ENCODE peak calls at places on chromosomes 13 and 19, in nine cellular contexts. One of them, this sample, is unnamed.

GRCh38 chr13:42574435-42575311 is 721 bp downstream of the TNFSF11 start:
- DNase-seq in RWPE1: no peak
- DNase-seq in RWPE2: no peak
- DNase-seq in A549: no peak
- DNase-seq in coronary artery: no peak
- DNase-seq in thoracic aorta: no peak
- DNase-seq in K562: no peak
- DNase-seq in upper lobe of right lung: no peak
- DNase-seq in lower leg skin: no peak
- DNase-seq in this sample: no peak

GRCh38 chr13:97275265-97275664 is 53.1 kb downstream of the MBNL2 start:
- DNase-seq in RWPE1: peak
- DNase-seq in RWPE2: no peak
- DNase-seq in A549: no peak
- DNase-seq in coronary artery: no peak
- DNase-seq in thoracic aorta: no peak
- DNase-seq in K562: no peak
- DNase-seq in upper lobe of right lung: no peak
- DNase-seq in lower leg skin: no peak
- DNase-seq in this sample: peak

GRCh38 chr19:29013988-29014387 is 199.0 kb downstream of the UQCRFS1 start:
- DNase-seq in RWPE1: no peak
- DNase-seq in RWPE2: no peak
- DNase-seq in A549: no peak
- DNase-seq in coronary artery: no peak
- DNase-seq in thoracic aorta: no peak
- DNase-seq in K562: no peak
- DNase-seq in upper lobe of right lung: no peak
- DNase-seq in lower leg skin: no peak
- DNase-seq in this sample: no peak

GRCh38 chr13:73598021-73598712 is 536.0 kb downstream of the KLF12 start:
- DNase-seq in RWPE1: peak
- DNase-seq in RWPE2: no peak
- DNase-seq in A549: peak
- DNase-seq in coronary artery: no peak
- DNase-seq in thoracic aorta: no peak
- DNase-seq in K562: no peak
- DNase-seq in upper lobe of right lung: no peak
- DNase-seq in lower leg skin: no peak
- DNase-seq in this sample: peak

GRCh38 chr13:110965038-110965754 is 50.3 kb upstream of the ANKRD10 start:
- DNase-seq in RWPE1: peak
- DNase-seq in RWPE2: no peak
- DNase-seq in A549: peak
- DNase-seq in coronary artery: no peak
- DNase-seq in thoracic aorta: no peak
- DNase-seq in K562: peak
- DNase-seq in upper lobe of right lung: no peak
- DNase-seq in lower leg skin: no peak
- DNase-seq in this sample: peak

GRCh38 chr19:45161715-45162463 is 1.1 kb upstream of the NKPD1 start:
- DNase-seq in RWPE1: no peak
- DNase-seq in RWPE2: no peak
- DNase-seq in A549: no peak
- DNase-seq in coronary artery: no peak
- DNase-seq in thoracic aorta: no peak
- DNase-seq in K562: peak
- DNase-seq in upper lobe of right lung: no peak
- DNase-seq in lower leg skin: no peak
- DNase-seq in this sample: peak

GRCh38 chr19:28534740-28535351 is 678.1 kb downstream of the UQCRFS1 start:
- DNase-seq in RWPE1: no peak
- DNase-seq in RWPE2: no peak
- DNase-seq in A549: no peak
- DNase-seq in coronary artery: no peak
- DNase-seq in thoracic aorta: no peak
- DNase-seq in K562: no peak
- DNase-seq in upper lobe of right lung: no peak
- DNase-seq in lower leg skin: no peak
- DNase-seq in this sample: no peak

GRCh38 chr19:52069653-52070052 is 21.0 kb upstream of the ZNF432 start:
- DNase-seq in RWPE1: no peak
- DNase-seq in RWPE2: no peak
- DNase-seq in A549: no peak
- DNase-seq in coronary artery: no peak
- DNase-seq in thoracic aorta: no peak
- DNase-seq in K562: no peak
- DNase-seq in upper lobe of right lung: no peak
- DNase-seq in lower leg skin: no peak
- DNase-seq in this sample: no peak

GRCh38 chr13:45783346-45784043 is 68.1 kb downstream of the SIAH3 start:
- DNase-seq in RWPE1: no peak
- DNase-seq in RWPE2: no peak
- DNase-seq in A549: no peak
- DNase-seq in coronary artery: peak
- DNase-seq in thoracic aorta: no peak
- DNase-seq in K562: no peak
- DNase-seq in upper lobe of right lung: no peak
- DNase-seq in lower leg skin: no peak
- DNase-seq in this sample: no peak

GRCh38 chr13:43551897-43552456 is 234.8 kb downstream of the ENOX1 start:
- DNase-seq in RWPE1: no peak
- DNase-seq in RWPE2: no peak
- DNase-seq in A549: no peak
- DNase-seq in coronary artery: no peak
- DNase-seq in thoracic aorta: no peak
- DNase-seq in K562: no peak
- DNase-seq in upper lobe of right lung: no peak
- DNase-seq in lower leg skin: no peak
- DNase-seq in this sample: no peak

GRCh38 chr19:18510216-18510615 is 11.7 kb downstream of the ELL start:
- DNase-seq in RWPE1: no peak
- DNase-seq in RWPE2: no peak
- DNase-seq in A549: no peak
- DNase-seq in coronary artery: no peak
- DNase-seq in thoracic aorta: no peak
- DNase-seq in K562: no peak
- DNase-seq in upper lobe of right lung: no peak
- DNase-seq in lower leg skin: no peak
- DNase-seq in this sample: no peak

GRCh38 chr19:41332000-41332399 is 21.7 kb downstream of the TGFB1 start:
- DNase-seq in RWPE1: no peak
- DNase-seq in RWPE2: no peak
- DNase-seq in A549: no peak
- DNase-seq in coronary artery: no peak
- DNase-seq in thoracic aorta: no peak
- DNase-seq in K562: no peak
- DNase-seq in upper lobe of right lung: no peak
- DNase-seq in lower leg skin: no peak
- DNase-seq in this sample: no peak

GRCh38 chr13:98293103-98293502 is 116.0 kb upstream of the RNF113B start:
- DNase-seq in RWPE1: no peak
- DNase-seq in RWPE2: no peak
- DNase-seq in A549: no peak
- DNase-seq in coronary artery: no peak
- DNase-seq in thoracic aorta: no peak
- DNase-seq in K562: no peak
- DNase-seq in upper lobe of right lung: no peak
- DNase-seq in lower leg skin: no peak
- DNase-seq in this sample: no peak

GRCh38 chr13:39918837-39919236 is 263.4 kb downstream of the COG6 start:
- DNase-seq in RWPE1: no peak
- DNase-seq in RWPE2: no peak
- DNase-seq in A549: no peak
- DNase-seq in coronary artery: no peak
- DNase-seq in thoracic aorta: no peak
- DNase-seq in K562: no peak
- DNase-seq in upper lobe of right lung: no peak
- DNase-seq in lower leg skin: no peak
- DNase-seq in this sample: no peak

GRCh38 chr19:10797541-10798256 is 38.3 kb downstream of the TMED1 start:
- DNase-seq in RWPE1: no peak
- DNase-seq in RWPE2: no peak
- DNase-seq in A549: no peak
- DNase-seq in coronary artery: no peak
- DNase-seq in thoracic aorta: no peak
- DNase-seq in K562: no peak
- DNase-seq in upper lobe of right lung: no peak
- DNase-seq in lower leg skin: no peak
- DNase-seq in this sample: no peak

GRCh38 chr13:95603887-95604533 is 40.5 kb downstream of the DZIP1 start:
- DNase-seq in RWPE1: peak
- DNase-seq in RWPE2: peak
- DNase-seq in A549: peak
- DNase-seq in coronary artery: no peak
- DNase-seq in thoracic aorta: no peak
- DNase-seq in K562: no peak
- DNase-seq in upper lobe of right lung: peak
- DNase-seq in lower leg skin: no peak
- DNase-seq in this sample: peak

GRCh38 chr13:109208522-109208921 is 577.9 kb downstream of the IRS2 start:
- DNase-seq in RWPE1: no peak
- DNase-seq in RWPE2: no peak
- DNase-seq in A549: no peak
- DNase-seq in coronary artery: no peak
- DNase-seq in thoracic aorta: no peak
- DNase-seq in K562: no peak
- DNase-seq in upper lobe of right lung: no peak
- DNase-seq in lower leg skin: no peak
- DNase-seq in this sample: no peak

GRCh38 chr13:92355213-92355612 is 871.4 kb upstream of the GPC6 start:
- DNase-seq in RWPE1: no peak
- DNase-seq in RWPE2: no peak
- DNase-seq in A549: no peak
- DNase-seq in coronary artery: no peak
- DNase-seq in thoracic aorta: no peak
- DNase-seq in K562: peak
- DNase-seq in upper lobe of right lung: no peak
- DNase-seq in lower leg skin: no peak
- DNase-seq in this sample: peak

GRCh38 chr13:51838235-51838846 is 6.6 kb downstream of the TMEM272 start:
- DNase-seq in RWPE1: no peak
- DNase-seq in RWPE2: no peak
- DNase-seq in A549: no peak
- DNase-seq in coronary artery: no peak
- DNase-seq in thoracic aorta: no peak
- DNase-seq in K562: no peak
- DNase-seq in upper lobe of right lung: no peak
- DNase-seq in lower leg skin: no peak
- DNase-seq in this sample: peak

DNA sequence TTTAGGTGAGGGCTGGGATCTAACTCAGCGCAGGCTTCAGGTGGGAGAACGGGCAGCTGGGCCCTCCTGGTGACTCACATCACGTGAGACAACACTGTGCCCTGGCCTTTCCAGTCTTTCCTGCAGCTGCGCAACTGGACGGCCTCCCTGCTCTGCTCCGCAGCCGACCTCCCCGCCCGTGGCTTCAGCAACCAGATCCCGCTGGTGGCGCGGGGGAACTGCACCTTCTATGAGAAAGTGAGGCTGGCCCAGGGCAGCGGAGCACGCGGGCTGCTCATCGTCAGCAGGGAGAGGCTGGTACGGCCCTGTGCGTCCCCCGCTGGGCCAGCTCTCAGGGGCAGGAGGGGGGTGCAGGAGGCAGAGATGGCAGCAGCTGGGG is 8.8 kb downstream of the SPPL2B start:
- DNase-seq in RWPE1: no peak
- DNase-seq in RWPE2: no peak
- DNase-seq in A549: no peak
- DNase-seq in coronary artery: no peak
- DNase-seq in thoracic aorta: no peak
- DNase-seq in K562: no peak
- DNase-seq in upper lobe of right lung: no peak
- DNase-seq in lower leg skin: no peak
- DNase-seq in this sample: peak
- TF ChIP-seq CTCF in RWPE1: no peak
- TF ChIP-seq CTCF in RWPE2: no peak
- TF ChIP-seq CTCF in A549: no peak
- TF ChIP-seq CTCF in coronary artery: no peak
- TF ChIP-seq CTCF in thoracic aorta: no peak
- TF ChIP-seq CTCF in K562: no peak
- TF ChIP-seq CTCF in upper lobe of right lung: no peak
- TF ChIP-seq CTCF in lower leg skin: no peak
- TF ChIP-seq CTCF in this sample: peak

GRCh38 chr13:24540236-24541126 is 27.9 kb upstream of the PARP4 start:
- DNase-seq in RWPE1: no peak
- DNase-seq in RWPE2: no peak
- DNase-seq in A549: peak
- DNase-seq in coronary artery: no peak
- DNase-seq in thoracic aorta: no peak
- DNase-seq in K562: peak
- DNase-seq in upper lobe of right lung: no peak
- DNase-seq in lower leg skin: no peak
- DNase-seq in this sample: no peak
- TF ChIP-seq CTCF in RWPE1: no peak
- TF ChIP-seq CTCF in RWPE2: no peak
- TF ChIP-seq CTCF in A549: peak
- TF ChIP-seq CTCF in coronary artery: no peak
- TF ChIP-seq CTCF in thoracic aorta: no peak
- TF ChIP-seq CTCF in K562: peak
- TF ChIP-seq CTCF in upper lobe of right lung: no peak
- TF ChIP-seq CTCF in lower leg skin: no peak
- TF ChIP-seq CTCF in this sample: peak

GRCh38 chr19:925087-925911 is 536 bp upstream of the ARID3A start:
- DNase-seq in RWPE1: peak
- DNase-seq in RWPE2: peak
- DNase-seq in A549: peak
- DNase-seq in coronary artery: peak
- DNase-seq in thoracic aorta: no peak
- DNase-seq in K562: peak
- DNase-seq in upper lobe of right lung: peak
- DNase-seq in lower leg skin: peak
- DNase-seq in this sample: peak
- TF ChIP-seq CTCF in RWPE1: no peak
- TF ChIP-seq CTCF in RWPE2: peak
- TF ChIP-seq CTCF in A549: no peak
- TF ChIP-seq CTCF in coronary artery: no peak
- TF ChIP-seq CTCF in thoracic aorta: no peak
- TF ChIP-seq CTCF in K562: no peak
- TF ChIP-seq CTCF in upper lobe of right lung: no peak
- TF ChIP-seq CTCF in lower leg skin: no peak
- TF ChIP-seq CTCF in this sample: no peak

DNA sequence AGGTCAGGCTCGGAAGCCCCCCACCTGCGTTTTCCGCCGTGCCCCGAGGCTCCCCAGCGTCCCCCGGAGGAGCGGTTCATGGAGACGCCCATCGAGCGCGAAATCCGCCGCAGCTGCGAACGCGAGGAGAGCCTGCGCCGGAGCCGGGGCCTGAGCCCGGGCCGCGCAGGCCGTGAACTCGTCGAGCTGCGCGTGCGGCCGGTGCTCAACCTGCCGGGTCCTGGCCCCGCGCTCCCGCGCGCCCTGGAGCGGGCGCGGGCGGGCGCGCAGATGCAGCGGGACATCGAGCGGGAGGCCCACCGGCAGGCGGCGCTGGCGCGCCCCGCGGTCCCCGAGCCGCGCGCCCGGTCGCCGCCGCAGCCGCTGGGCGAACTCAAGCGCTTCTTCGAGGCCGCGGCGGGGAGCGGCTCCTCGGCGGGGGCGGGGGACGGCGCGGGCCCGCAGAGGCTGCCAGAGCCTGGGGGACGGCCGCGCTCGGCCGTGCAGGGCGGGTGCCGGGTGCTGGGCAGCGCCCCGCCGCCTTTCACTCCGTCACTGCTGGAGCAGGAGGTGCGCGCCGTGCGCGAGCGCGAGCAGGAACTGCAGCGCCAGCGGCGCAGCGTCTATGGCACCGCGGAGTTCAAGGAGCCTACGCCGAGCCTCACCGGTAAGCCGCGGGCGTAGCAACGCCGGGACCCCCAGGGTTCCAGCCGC is 792 bp downstream of the MISP3 start:
- DNase-seq in RWPE1: peak
- DNase-seq in RWPE2: no peak
- DNase-seq in A549: no peak
- DNase-seq in coronary artery: no peak
- DNase-seq in thoracic aorta: no peak
- DNase-seq in K562: peak
- DNase-seq in upper lobe of right lung: peak
- DNase-seq in lower leg skin: peak
- DNase-seq in this sample: peak
- TF ChIP-seq CTCF in RWPE1: peak
- TF ChIP-seq CTCF in RWPE2: peak
- TF ChIP-seq CTCF in A549: peak
- TF ChIP-seq CTCF in coronary artery: peak
- TF ChIP-seq CTCF in thoracic aorta: no peak
- TF ChIP-seq CTCF in K562: peak
- TF ChIP-seq CTCF in upper lobe of right lung: no peak
- TF ChIP-seq CTCF in lower leg skin: no peak
- TF ChIP-seq CTCF in this sample: peak

This sample was measured in astrocyte of the spinal cord.